ENCODE peak calls at places on chromosomes 7 and 10, in seven cellular contexts. C is NCI-H1092; H is fibroblast of gingiva; L is activated CD4-positive, alpha-beta T cell treated with anti-CD3 and anti-CD28 coated beads, Interleukin-2, amount 50 U/mL, for 4 hours; R is T-cell; F is WTC11; B is AG08395. S is an unnamed sample.

GRCh38 chr10:61024801-61025201 is 80.8 kb upstream of the RHOBTB1 start:
- DNase-seq in F (peak), B (peak), R (no peak), C (no peak), H (peak), L (no peak), S (no peak)

GRCh38 chr7:8386926-8387550 is 46.4 kb upstream of the NXPH1 start:
- DNase-seq in C (no peak), F (no peak), B (no peak), H (no peak), R (no peak), L (no peak), S (no peak)

GRCh38 chr10:89207801-89208551 is 859 bp upstream of the CH25H start:
- DNase-seq in R (peak), C (no peak), H (no peak), F (peak), B (peak), L (peak), S (peak)

GRCh38 chr10:100004805-100005510 is 4.8 kb downstream of the DNMBP start:
- DNase-seq in C (no peak), F (no peak), R (no peak), H (no peak), L (no peak), B (no peak), S (no peak)

GRCh38 chr7:27723086-27723485 is 16.9 kb upstream of the TAX1BP1 start:
- DNase-seq in F (no peak), B (no peak), L (no peak), C (no peak), R (no peak), H (peak), S (no peak)

GRCh38 chr10:83605783-83606182 is 533.5 kb upstream of the GHITM start:
- DNase-seq in H (no peak), R (no peak), B (no peak), L (no peak), C (no peak), F (no peak), S (no peak)

GRCh38 chr7:114484226-114484625 is 69.6 kb downstream of the FOXP2 start:
- DNase-seq in R (no peak), B (no peak), C (no peak), L (no peak), H (no peak), F (no peak), S (no peak)

GRCh38 chr10:8146650-8147049 is 92.2 kb downstream of the GATA3 start:
- DNase-seq in H (no peak), B (no peak), C (no peak), R (no peak), F (no peak), L (no peak), S (no peak)

GRCh38 chr7:157564518-157565177 is 227.8 kb downstream of the DNAJB6 start:
- DNase-seq in L (no peak), R (no peak), H (no peak), C (no peak), B (no peak), F (no peak), S (no peak)

GRCh38 chr10:124719213-124719851 is 24.8 kb downstream of the FAM53B start:
- DNase-seq in H (peak), L (peak), F (no peak), B (peak), R (peak), C (peak), S (no peak)

GRCh38 chr7:29987083-29987482 is 2.5 kb downstream of the SCRN1 start:
- DNase-seq in F (no peak), R (no peak), B (no peak), C (no peak), H (peak), L (no peak), S (no peak)

GRCh38 chr10:74921744-74922143 is 95.3 kb downstream of the KAT6B start:
- DNase-seq in H (no peak), B (no peak), R (no peak), C (no peak), L (no peak), F (no peak), S (no peak)

GRCh38 chr10:31315453-31315852 is 3.6 kb upstream of the ZEB1 start:
- DNase-seq in F (no peak), C (no peak), H (peak), R (no peak), B (peak), L (no peak), S (no peak)

GRCh38 chr10:6592080-6592479 is 12.0 kb upstream of the PRKCQ start:
- DNase-seq in H (no peak), R (no peak), L (no peak), F (no peak), B (no peak), C (no peak), S (no peak)

GRCh38 chr7:102404005-102404861 is 8.1 kb downstream of the PRKRIP1 start:
- DNase-seq in F (peak), C (peak), H (peak), L (peak), R (peak), B (peak), S (no peak)

GRCh38 chr7:130141161-130141857 is 63.9 kb downstream of the TMEM209 start:
- DNase-seq in F (peak), H (peak), B (peak), C (no peak), R (peak), L (peak), S (no peak)

GRCh38 chr7:7099584-7100014 is 82.7 kb upstream of the C1GALT1 start:
- DNase-seq in F (peak), L (no peak), C (no peak), R (no peak), H (peak), B (peak), S (peak)

GRCh38 chr7:144255471-144255897 is 9.1 kb downstream of the OR2A7 start:
- DNase-seq in H (no peak), F (peak), R (no peak), L (no peak), B (no peak), C (no peak), S (no peak)

GRCh38 chr10:83925133-83925532 is 214.2 kb upstream of the GHITM start:
- DNase-seq in R (no peak), C (no peak), H (no peak), F (peak), B (no peak), L (no peak), S (no peak)